ENCODE peak calls at places on chromosomes 12 and 14, in five cellular contexts. One of them, this sample, is unnamed.

GRCh38 chr12:12056951-12057350 is 13.8 kb upstream of the BCL2L14 start:
- DNase-seq in NCI-H1417: no peak
- DNase-seq in astrocyte of the cerebellum: no peak
- DNase-seq in MCF 10A: no peak
- DNase-seq in neural crest cell: no peak
- DNase-seq in this sample: peak

GRCh38 chr12:70251226-70251625 is 8.0 kb downstream of the CNOT2 start:
- DNase-seq in NCI-H1417: no peak
- DNase-seq in astrocyte of the cerebellum: no peak
- DNase-seq in MCF 10A: no peak
- DNase-seq in neural crest cell: no peak
- DNase-seq in this sample: no peak

GRCh38 chr12:63792333-63792732 is 12.6 kb downstream of the RXYLT1 start:
- DNase-seq in NCI-H1417: peak
- DNase-seq in astrocyte of the cerebellum: no peak
- DNase-seq in MCF 10A: no peak
- DNase-seq in neural crest cell: no peak
- DNase-seq in this sample: no peak

GRCh38 chr14:67759916-67760315 is 56.5 kb downstream of the ZFYVE26 start:
- DNase-seq in NCI-H1417: no peak
- DNase-seq in astrocyte of the cerebellum: no peak
- DNase-seq in MCF 10A: no peak
- DNase-seq in neural crest cell: no peak
- DNase-seq in this sample: no peak

GRCh38 chr12:53200458-53201169 is 6.4 kb downstream of the ITGB7 start:
- DNase-seq in NCI-H1417: no peak
- DNase-seq in astrocyte of the cerebellum: no peak
- DNase-seq in MCF 10A: no peak
- DNase-seq in neural crest cell: no peak
- DNase-seq in this sample: no peak

GRCh38 chr14:82511399-82511798 is 977.7 kb upstream of the SEL1L start:
- DNase-seq in NCI-H1417: no peak
- DNase-seq in astrocyte of the cerebellum: no peak
- DNase-seq in MCF 10A: no peak
- DNase-seq in neural crest cell: no peak
- DNase-seq in this sample: no peak

GRCh38 chr14:41699506-41699905 is 92.8 kb downstream of the LRFN5 start:
- DNase-seq in NCI-H1417: no peak
- DNase-seq in astrocyte of the cerebellum: no peak
- DNase-seq in MCF 10A: no peak
- DNase-seq in neural crest cell: no peak
- DNase-seq in this sample: no peak

GRCh38 chr12:1272132-1272531 is 281.1 kb downstream of the ERC1 start:
- DNase-seq in NCI-H1417: no peak
- DNase-seq in astrocyte of the cerebellum: no peak
- DNase-seq in MCF 10A: no peak
- DNase-seq in neural crest cell: no peak
- DNase-seq in this sample: no peak

GRCh38 chr12:57610553-57611115 is 601 bp upstream of the ARHGEF25 start:
- DNase-seq in NCI-H1417: no peak
- DNase-seq in astrocyte of the cerebellum: no peak
- DNase-seq in MCF 10A: no peak
- DNase-seq in neural crest cell: no peak
- DNase-seq in this sample: no peak

GRCh38 chr14:29085546-29085945 is 319.0 kb downstream of the FOXG1 start:
- DNase-seq in NCI-H1417: no peak
- DNase-seq in astrocyte of the cerebellum: no peak
- DNase-seq in MCF 10A: peak
- DNase-seq in neural crest cell: no peak
- DNase-seq in this sample: peak

GRCh38 chr14:99595034-99595433 is 9.0 kb downstream of the CCDC85C start:
- DNase-seq in NCI-H1417: no peak
- DNase-seq in astrocyte of the cerebellum: no peak
- DNase-seq in MCF 10A: no peak
- DNase-seq in neural crest cell: no peak
- DNase-seq in this sample: no peak

GRCh38 chr14:52485350-52485960 is 66.8 kb downstream of the TXNDC16 start:
- DNase-seq in NCI-H1417: no peak
- DNase-seq in astrocyte of the cerebellum: no peak
- DNase-seq in MCF 10A: peak
- DNase-seq in neural crest cell: no peak
- DNase-seq in this sample: no peak

GRCh38 chr12:11228268-11228879 is 41.1 kb downstream of the PRB3 start:
- DNase-seq in NCI-H1417: peak
- DNase-seq in astrocyte of the cerebellum: peak
- DNase-seq in MCF 10A: peak
- DNase-seq in neural crest cell: peak
- DNase-seq in this sample: peak

GRCh38 chr12:80064269-80064668 is 35.1 kb upstream of the OTOGL start:
- DNase-seq in NCI-H1417: no peak
- DNase-seq in astrocyte of the cerebellum: no peak
- DNase-seq in MCF 10A: no peak
- DNase-seq in neural crest cell: no peak
- DNase-seq in this sample: no peak

GRCh38 chr14:77128414-77128891 is 13.1 kb downstream of the ZDHHC22 start:
- DNase-seq in NCI-H1417: no peak
- DNase-seq in astrocyte of the cerebellum: peak
- DNase-seq in MCF 10A: peak
- DNase-seq in neural crest cell: no peak
- DNase-seq in this sample: no peak

GRCh38 chr14:38716871-38717270 is 386.2 kb downstream of the SEC23A start:
- DNase-seq in NCI-H1417: no peak
- DNase-seq in astrocyte of the cerebellum: no peak
- DNase-seq in MCF 10A: no peak
- DNase-seq in neural crest cell: no peak
- DNase-seq in this sample: no peak

GRCh38 chr12:114476159-114476558 is 70.2 kb upstream of the TBX5 start:
- DNase-seq in NCI-H1417: no peak
- DNase-seq in astrocyte of the cerebellum: no peak
- DNase-seq in MCF 10A: peak
- DNase-seq in neural crest cell: no peak
- DNase-seq in this sample: peak

GRCh38 chr14:90829677-90830076 is 13.4 kb upstream of the TTC7B start:
- DNase-seq in NCI-H1417: no peak
- DNase-seq in astrocyte of the cerebellum: no peak
- DNase-seq in MCF 10A: no peak
- DNase-seq in neural crest cell: no peak
- DNase-seq in this sample: no peak

GRCh38 chr12:104359216-104359615 is 55.7 kb downstream of the EID3 start:
- DNase-seq in NCI-H1417: no peak
- DNase-seq in astrocyte of the cerebellum: no peak
- DNase-seq in MCF 10A: no peak
- DNase-seq in neural crest cell: no peak
- DNase-seq in this sample: no peak

GRCh38 chr12:115632323-115632722 is 645.2 kb downstream of the MED13L start:
- DNase-seq in NCI-H1417: no peak
- DNase-seq in astrocyte of the cerebellum: no peak
- DNase-seq in MCF 10A: peak
- DNase-seq in neural crest cell: no peak
- DNase-seq in this sample: no peak

GRCh38 chr14:104530651-104531050 is 48.9 kb upstream of the C14orf180 start:
- DNase-seq in NCI-H1417: no peak
- DNase-seq in astrocyte of the cerebellum: no peak
- DNase-seq in MCF 10A: no peak
- DNase-seq in neural crest cell: no peak
- DNase-seq in this sample: no peak

GRCh38 chr14:79009286-79009685 is 839.1 kb downstream of the NRXN3 start:
- DNase-seq in NCI-H1417: no peak
- DNase-seq in astrocyte of the cerebellum: no peak
- DNase-seq in MCF 10A: no peak
- DNase-seq in neural crest cell: no peak
- DNase-seq in this sample: no peak

GRCh38 chr12:42172811-42173210 is 28.1 kb upstream of the GXYLT1 start:
- DNase-seq in NCI-H1417: no peak
- DNase-seq in astrocyte of the cerebellum: no peak
- DNase-seq in MCF 10A: no peak
- DNase-seq in neural crest cell: no peak
- DNase-seq in this sample: no peak

GRCh38 chr12:52147367-52147972 is 44.3 kb downstream of the KRT80 start:
- DNase-seq in NCI-H1417: no peak
- DNase-seq in astrocyte of the cerebellum: peak
- DNase-seq in MCF 10A: peak
- DNase-seq in neural crest cell: no peak
- DNase-seq in this sample: no peak

GRCh38 chr14:54572316-54572715 is 5.4 kb downstream of the SAMD4A start:
- DNase-seq in NCI-H1417: no peak
- DNase-seq in astrocyte of the cerebellum: no peak
- DNase-seq in MCF 10A: peak
- DNase-seq in neural crest cell: no peak
- DNase-seq in this sample: peak

GRCh38 chr14:68986225-68986624 is 7.1 kb upstream of the ACTN1 start:
- DNase-seq in NCI-H1417: no peak
- DNase-seq in astrocyte of the cerebellum: no peak
- DNase-seq in MCF 10A: no peak
- DNase-seq in neural crest cell: no peak
- DNase-seq in this sample: no peak

GRCh38 chr12:53733051-53733812 is 6.0 kb upstream of the CALCOCO1 start:
- DNase-seq in NCI-H1417: no peak
- DNase-seq in astrocyte of the cerebellum: peak
- DNase-seq in MCF 10A: peak
- DNase-seq in neural crest cell: no peak
- DNase-seq in this sample: no peak

GRCh38 chr14:49955013-49955412 is 62.1 kb downstream of the ARF6 start:
- DNase-seq in NCI-H1417: no peak
- DNase-seq in astrocyte of the cerebellum: no peak
- DNase-seq in MCF 10A: no peak
- DNase-seq in neural crest cell: no peak
- DNase-seq in this sample: no peak

GRCh38 chr12:120687570-120688289 is 781 bp downstream of the MLEC start:
- DNase-seq in NCI-H1417: peak
- DNase-seq in astrocyte of the cerebellum: no peak
- DNase-seq in MCF 10A: no peak
- DNase-seq in neural crest cell: no peak
- DNase-seq in this sample: peak

GRCh38 chr14:54306806-54307205 is 90.0 kb upstream of the CDKN3 start:
- DNase-seq in NCI-H1417: no peak
- DNase-seq in astrocyte of the cerebellum: no peak
- DNase-seq in MCF 10A: no peak
- DNase-seq in neural crest cell: no peak
- DNase-seq in this sample: no peak

GRCh38 chr14:50964683-50965390 is 20.6 kb upstream of the PYGL start:
- DNase-seq in NCI-H1417: no peak
- DNase-seq in astrocyte of the cerebellum: peak
- DNase-seq in MCF 10A: peak
- DNase-seq in neural crest cell: no peak
- DNase-seq in this sample: no peak

GRCh38 chr12:48021485-48022179 is 17.4 kb upstream of the COL2A1 start:
- DNase-seq in NCI-H1417: peak
- DNase-seq in astrocyte of the cerebellum: no peak
- DNase-seq in MCF 10A: peak
- DNase-seq in neural crest cell: no peak
- DNase-seq in this sample: peak

GRCh38 chr12:87270894-87271293 is 758.3 kb downstream of the C12orf50 start:
- DNase-seq in NCI-H1417: no peak
- DNase-seq in astrocyte of the cerebellum: no peak
- DNase-seq in MCF 10A: no peak
- DNase-seq in neural crest cell: no peak
- DNase-seq in this sample: no peak

GRCh38 chr14:93337143-93337753 is 4.4 kb upstream of the BTBD7 start:
- DNase-seq in NCI-H1417: no peak
- DNase-seq in astrocyte of the cerebellum: no peak
- DNase-seq in MCF 10A: no peak
- DNase-seq in neural crest cell: no peak
- DNase-seq in this sample: no peak

GRCh38 chr14:99522457-99522891 is 41.3 kb downstream of the CCNK start:
- DNase-seq in NCI-H1417: no peak
- DNase-seq in astrocyte of the cerebellum: no peak
- DNase-seq in MCF 10A: no peak
- DNase-seq in neural crest cell: no peak
- DNase-seq in this sample: peak

GRCh38 chr14:88323520-88324199 is 591 bp upstream of the KCNK10 start:
- DNase-seq in NCI-H1417: peak
- DNase-seq in astrocyte of the cerebellum: no peak
- DNase-seq in MCF 10A: no peak
- DNase-seq in neural crest cell: peak
- DNase-seq in this sample: peak

GRCh38 chr12:113059071-113059595 is 2.6 kb downstream of the DTX1 start:
- DNase-seq in NCI-H1417: no peak
- DNase-seq in astrocyte of the cerebellum: no peak
- DNase-seq in MCF 10A: no peak
- DNase-seq in neural crest cell: no peak
- DNase-seq in this sample: no peak

GRCh38 chr12:70815056-70815455 is 105.5 kb downstream of the PTPRR start:
- DNase-seq in NCI-H1417: no peak
- DNase-seq in astrocyte of the cerebellum: no peak
- DNase-seq in MCF 10A: no peak
- DNase-seq in neural crest cell: no peak
- DNase-seq in this sample: no peak

GRCh38 chr14:105581551-105582341 is 55.4 kb downstream of the TMEM121 start:
- DNase-seq in NCI-H1417: no peak
- DNase-seq in astrocyte of the cerebellum: no peak
- DNase-seq in MCF 10A: no peak
- DNase-seq in neural crest cell: peak
- DNase-seq in this sample: no peak